ENCODE peak calls at places on chromosomes 1 and 21, in six cellular contexts. B, Y, I, C, P and D are unnamed samples.

GRCh38 chr1:47837866-47838561 is 159.2 kb downstream of the TRABD2B start:
- DNase-seq in B (no peak), Y (no peak), I (no peak), C (no peak), P (no peak), D (no peak)

GRCh38 chr21:45887121-45887611 is 94.4 kb upstream of the COL6A1 start:
- DNase-seq in B (no peak), Y (no peak), I (no peak), C (no peak), P (peak; percentile 51), D (no peak)

GRCh38 chr1:110134050-110134595 is 16.2 kb upstream of the SLC6A17 start:
- DNase-seq in B (no peak), Y (no peak), I (no peak), C (no peak), P (no peak), D (no peak)

GRCh38 chr1:210687582-210688279 is 359.0 kb downstream of the HHAT start:
- DNase-seq in B (no peak), Y (peak; percentile 46), I (no peak), C (no peak), P (no peak), D (no peak)

GRCh38 chr1:58975888-58976287 is 192.0 kb upstream of the JUN start:
- DNase-seq in B (no peak), Y (no peak), I (no peak), C (no peak), P (no peak), D (no peak)

GRCh38 chr21:41847066-41847804 is 31.9 kb downstream of the PRDM15 start:
- DNase-seq in B (no peak), Y (no peak), I (no peak), C (no peak), P (no peak), D (no peak)

GRCh38 chr1:23370744-23371710 is 1.4 kb upstream of the ZNF436 start:
- DNase-seq in B (no peak), Y (no peak), I (no peak), C (no peak), P (no peak), D (no peak)

GRCh38 chr1:34320081-34320480 is 143.4 kb downstream of the C1orf94 start:
- DNase-seq in B (no peak), Y (no peak), I (no peak), C (no peak), P (no peak), D (no peak)

GRCh38 chr1:197469620-197470210 is 201.7 kb downstream of the CRB1 start:
- DNase-seq in B (no peak), Y (no peak), I (no peak), C (no peak), P (no peak), D (no peak)

GRCh38 chr1:91706140-91706957 is 179.6 kb downstream of the TGFBR3 start:
- DNase-seq in B (no peak), Y (no peak), I (no peak), C (no peak), P (no peak), D (no peak)

GRCh38 chr21:35441868-35442582 is 392.9 kb upstream of the RUNX1 start:
- DNase-seq in B (no peak), Y (no peak), I (no peak), C (no peak), P (no peak), D (no peak)

GRCh38 chr1:197444754-197445153 is 176.7 kb downstream of the CRB1 start:
- DNase-seq in B (no peak), Y (peak; percentile 7), I (no peak), C (no peak), P (no peak), D (no peak)

GRCh38 chr1:180228648-180229482 is 1.2 kb upstream of the LHX4 start:
- DNase-seq in B (no peak), Y (no peak), I (no peak), C (no peak), P (no peak), D (peak; percentile 37)

GRCh38 chr1:44284184-44284583 is 70.9 kb downstream of the ERI3 start:
- DNase-seq in B (no peak), Y (no peak), I (no peak), C (no peak), P (no peak), D (no peak)

GRCh38 chr1:44282704-44283426 is 69.6 kb downstream of the DMAP1 start:
- DNase-seq in B (no peak), Y (no peak), I (no peak), C (no peak), P (no peak), D (no peak)

GRCh38 chr1:44281987-44282703 is 68.9 kb downstream of the DMAP1 start:
- DNase-seq in B (no peak), Y (no peak), I (no peak), C (no peak), P (no peak), D (no peak)

GRCh38 chr1:44288883-44289282 is 66.2 kb downstream of the ERI3 start:
- DNase-seq in B (no peak), Y (no peak), I (no peak), C (no peak), P (no peak), D (no peak)

DNA sequence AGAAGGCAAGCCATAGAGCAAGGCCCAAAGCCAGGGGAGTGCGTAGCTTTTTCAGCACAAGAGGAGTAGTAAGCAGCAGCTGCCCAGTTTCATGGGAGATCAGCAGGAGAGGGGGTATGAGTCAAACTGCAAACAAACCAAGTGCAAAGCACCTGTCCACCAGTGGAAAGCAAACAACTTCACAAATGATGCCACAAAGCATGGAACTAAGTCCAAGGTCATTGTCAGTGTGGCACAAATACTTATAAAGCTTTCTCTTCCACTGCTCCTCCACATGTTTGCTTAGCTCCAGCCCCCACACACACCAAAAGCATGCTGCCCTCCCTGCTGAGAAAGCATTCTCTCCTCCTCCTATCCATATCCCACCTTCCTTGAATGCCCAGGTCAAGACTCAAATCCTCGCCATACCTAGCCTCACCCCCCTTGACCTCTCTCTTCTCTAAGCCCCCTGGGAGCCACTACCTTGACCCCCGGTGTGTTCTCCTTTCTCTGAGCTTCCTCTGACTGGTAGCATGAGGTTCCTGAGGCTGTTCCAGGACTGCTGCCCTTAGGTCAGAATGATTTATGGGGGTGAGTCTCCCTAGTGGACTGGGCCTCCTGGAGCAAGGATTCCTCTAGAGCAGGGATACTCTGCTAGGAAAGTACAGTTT is 70.4 kb downstream of the DMAP1 start:
- DNase-seq in B (no peak), Y (no peak), I (no peak), C (no peak), P (no peak), D (no peak)
- TF ChIP-seq CTCF in B (no peak), Y (no peak), I (no peak), C (no peak), P (no peak), D (no peak)

DNA sequence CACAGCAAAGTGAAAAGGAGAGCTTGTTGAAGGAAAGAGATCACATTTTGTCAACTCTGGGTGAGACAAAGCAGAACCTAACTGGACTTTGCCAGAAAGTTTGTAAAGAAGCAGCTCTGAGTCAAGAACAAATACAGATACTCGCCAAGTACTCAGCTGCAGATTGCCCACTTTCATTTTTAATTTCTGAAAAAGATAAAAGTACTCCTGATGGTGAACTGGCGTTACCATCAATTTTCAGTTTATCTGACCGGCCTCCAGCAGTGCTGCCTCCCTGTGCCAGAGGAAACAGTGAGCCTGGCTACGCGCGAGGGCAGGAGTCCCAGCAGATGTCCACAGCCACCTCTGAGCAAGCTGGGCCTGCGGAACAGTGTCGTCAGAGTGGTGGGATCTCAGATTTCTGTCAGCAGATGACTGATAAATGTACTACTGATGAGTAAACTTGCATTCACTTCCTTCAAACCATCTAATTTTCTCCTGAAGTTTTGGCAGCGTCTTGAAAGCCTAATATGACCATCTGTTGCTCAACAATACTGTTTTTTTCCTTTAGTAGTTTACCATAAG is 43.8 kb downstream of the BACH1 start:
- DNase-seq in B (peak; percentile 84), Y (peak; percentile 88), I (no peak), C (peak; percentile 31), P (peak; percentile 68), D (peak; percentile 79)
- TF ChIP-seq CTCF in B (no peak), Y (no peak), I (no peak), C (no peak), P (no peak), D (no peak)

GRCh38 chr21:43209575-43210453 is 41.0 kb downstream of the CRYAA start:
- DNase-seq in B (peak; percentile 40), Y (peak; percentile 35), I (peak; percentile 80), C (no peak), P (no peak), D (no peak)

GRCh38 chr21:43210454-43211084 is 41.8 kb downstream of the CRYAA start:
- DNase-seq in B (no peak), Y (no peak), I (peak; percentile 69), C (no peak), P (no peak), D (no peak)

GRCh38 chr21:43207868-43208267 is 39.1 kb downstream of the CRYAA start:
- DNase-seq in B (no peak), Y (no peak), I (peak; percentile 74), C (no peak), P (no peak), D (no peak)

GRCh38 chr21:43208561-43209332 is 39.9 kb downstream of the CRYAA start:
- DNase-seq in B (no peak), Y (no peak), I (peak; percentile 76), C (no peak), P (no peak), D (no peak)

DNA sequence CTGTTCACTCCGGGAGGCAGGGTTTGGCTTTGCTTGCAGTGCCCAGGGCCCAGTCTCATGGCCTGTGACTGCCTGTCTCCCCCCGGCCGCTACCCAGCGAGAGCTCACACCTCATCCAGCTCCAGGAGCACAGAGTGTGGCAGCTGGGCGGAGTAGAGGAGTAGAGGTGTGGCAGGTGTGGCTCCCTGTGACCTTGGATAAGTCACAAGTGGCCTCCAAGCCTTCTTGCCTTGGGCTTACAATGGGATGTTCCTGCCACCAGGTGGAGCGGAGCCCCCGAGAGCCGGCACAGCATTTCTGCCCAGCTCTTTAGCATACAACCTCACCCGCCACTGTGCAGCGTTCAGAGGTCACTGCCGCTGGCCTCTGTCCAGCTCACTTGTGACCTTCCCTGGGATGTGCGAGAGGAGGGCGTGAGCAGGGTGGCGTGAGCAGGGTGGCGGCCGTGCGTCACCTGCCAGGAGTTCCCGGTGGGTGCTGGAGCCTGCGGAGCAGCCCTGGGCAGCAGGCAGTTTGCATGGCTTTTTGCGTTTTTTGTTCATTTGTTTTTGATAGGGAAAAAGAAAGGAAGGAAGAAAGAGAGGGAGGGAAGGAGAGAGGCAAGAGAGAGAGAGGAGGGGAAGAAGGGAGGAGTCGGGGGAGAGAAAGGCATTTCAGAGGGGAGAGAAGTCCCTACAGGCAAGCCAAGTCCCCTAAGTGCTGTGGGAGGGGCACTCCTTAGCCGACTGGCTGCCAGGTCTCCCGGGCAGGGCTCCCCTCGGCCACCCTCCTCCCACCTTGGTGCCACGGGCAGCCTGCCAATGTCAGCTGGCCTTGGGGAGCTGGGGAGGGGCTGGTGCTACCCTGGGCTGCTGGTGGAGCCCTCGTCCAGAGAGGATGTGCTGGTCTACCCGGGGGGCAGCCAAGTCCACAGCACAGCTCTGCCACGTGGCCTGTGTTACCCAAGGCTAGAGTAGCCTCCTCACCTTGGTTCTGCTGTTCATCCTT is 42.6 kb downstream of the CRYAA start:
- DNase-seq in B (peak; percentile 42), Y (no peak), I (peak; percentile 82), C (no peak), P (peak; percentile 53), D (peak; percentile 25)
- TF ChIP-seq CTCF in B (peak; percentile 26), Y (peak; percentile 20), I (peak; percentile 29), C (no peak), P (peak; percentile 64), D (peak; percentile 6)

DNA sequence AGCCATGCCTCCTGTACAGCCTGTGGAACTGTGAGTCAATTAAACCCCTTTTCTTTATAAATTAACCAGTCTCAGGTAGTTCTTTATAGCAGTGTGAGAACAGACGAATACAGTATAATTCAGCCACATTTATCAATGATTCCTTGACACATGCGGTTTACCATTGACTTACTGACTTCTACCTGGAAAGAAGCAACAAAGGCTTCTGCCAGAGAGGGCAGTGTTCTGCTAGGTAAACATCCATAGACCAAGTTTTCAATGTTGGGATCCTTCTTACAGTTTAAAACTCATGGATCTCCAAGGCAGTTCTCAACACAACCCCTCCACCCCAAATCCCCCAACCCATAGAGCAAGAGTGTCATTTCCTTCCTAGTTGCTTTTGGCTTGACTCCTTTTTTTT is 150.6 kb downstream of the ZNF648 start:
- DNase-seq in B (no peak), Y (no peak), I (no peak), C (no peak), P (no peak), D (no peak)
- TF ChIP-seq CTCF in B (no peak), Y (no peak), I (no peak), C (no peak), P (no peak), D (no peak)